ENCODE peak calls at places on chromosomes 11 and 22, in nine cellular contexts. T, Y, A, N, X, D, C, E and H are unnamed samples.

GRCh38 chr22:35684270-35684700 is 33.4 kb upstream of the APOL5 start:
- DNase-seq in A (no peak), N (peak), Y (no peak), X (peak), C (peak), T (peak), D (no peak), E (no peak), H (no peak)

GRCh38 chr22:45917146-45917545 is 59.8 kb downstream of the WNT7B start:
- DNase-seq in D (no peak), X (no peak), E (no peak), A (peak), Y (peak), N (no peak), T (peak), C (no peak), H (peak)

GRCh38 chr11:44266056-44266780 is 43.7 kb downstream of the ALX4 start:
- DNase-seq in N (no peak), A (no peak), T (no peak), E (no peak), D (peak), C (no peak), X (no peak), Y (no peak), H (no peak)

GRCh38 chr11:112368402-112368801 is 107.7 kb upstream of the PLET1 start:
- DNase-seq in E (no peak), N (no peak), X (no peak), C (no peak), Y (no peak), A (no peak), D (no peak), T (no peak), H (no peak)

GRCh38 chr22:46350111-46350510 is 14.6 kb downstream of the TRMU start:
- DNase-seq in A (no peak), Y (no peak), D (no peak), N (no peak), C (no peak), T (no peak), X (no peak), E (no peak), H (no peak)

GRCh38 chr11:115930276-115930675 is 426.1 kb upstream of the CADM1 start:
- DNase-seq in D (no peak), T (no peak), C (no peak), E (peak), Y (no peak), X (peak), N (no peak), A (no peak), H (no peak)

GRCh38 chr11:120471131-120471530 is 40.4 kb upstream of the GRIK4 start:
- DNase-seq in E (no peak), N (no peak), T (no peak), X (no peak), C (peak), Y (no peak), D (no peak), A (no peak), H (no peak)

GRCh38 chr11:76325149-76325548 is 55.8 kb downstream of the THAP12 start:
- DNase-seq in T (no peak), N (no peak), X (no peak), A (no peak), D (no peak), C (no peak), Y (no peak), E (no peak), H (no peak)

GRCh38 chr11:83033367-83033766 is 38.3 kb downstream of the RAB30 start:
- DNase-seq in X (no peak), T (no peak), D (no peak), E (no peak), C (no peak), N (no peak), Y (no peak), A (no peak), H (no peak)

GRCh38 chr22:33328789-33329296 is 270.7 kb upstream of the SYN3 start:
- DNase-seq in E (no peak), N (no peak), Y (peak), D (no peak), A (no peak), X (no peak), C (peak), T (no peak), H (no peak)

GRCh38 chr22:34946339-34946985 is 119.5 kb upstream of the ISX start:
- DNase-seq in C (no peak), N (no peak), T (no peak), A (no peak), E (no peak), Y (no peak), D (no peak), X (no peak), H (no peak)

GRCh38 chr11:95652002-95652472 is 137.5 kb downstream of the FAM76B start:
- DNase-seq in T (no peak), Y (no peak), D (no peak), N (no peak), A (no peak), E (peak), X (no peak), C (no peak), H (no peak)

GRCh38 chr11:12106101-12106500 is 4.3 kb upstream of the MICAL2 start:
- DNase-seq in D (no peak), C (no peak), A (no peak), Y (no peak), T (no peak), E (no peak), N (no peak), X (no peak), H (no peak)

GRCh38 chr22:45278125-45278524 is 6.6 kb upstream of the UPK3A start:
- DNase-seq in D (no peak), T (no peak), N (no peak), Y (no peak), C (no peak), X (no peak), E (no peak), A (no peak), H (no peak)

GRCh38 chr11:14623036-14623435 is 20.6 kb upstream of the PDE3B start:
- DNase-seq in D (no peak), C (no peak), E (no peak), Y (no peak), T (no peak), A (no peak), X (no peak), N (no peak), H (no peak)

GRCh38 chr22:21032037-21032842 is at the start of gene SLC7A4:
- DNase-seq in X (no peak), N (no peak), D (no peak), Y (no peak), C (no peak), T (no peak), A (peak), E (peak), H (no peak)

GRCh38 chr11:27089746-27090145 is 49.1 kb downstream of the BBOX1 start:
- DNase-seq in Y (no peak), E (no peak), N (no peak), A (no peak), D (no peak), C (no peak), T (no peak), X (no peak), H (no peak)

GRCh38 chr22:28799834-28800307 is 498 bp downstream of the XBP1 start:
- DNase-seq in C (peak), Y (peak), X (peak), A (peak), E (peak), T (peak), N (peak), D (peak), H (peak)

GRCh38 chr11:127651888-127652221 is 651.3 kb upstream of the KIRREL3 start:
- DNase-seq in N (no peak), T (no peak), E (no peak), X (no peak), C (peak), A (no peak), Y (no peak), D (no peak), H (no peak)

GRCh38 chr11:612201-612960 is 3.4 kb downstream of the IRF7 start:
- DNase-seq in N (no peak), C (no peak), E (no peak), Y (peak), X (no peak), D (no peak), A (peak), T (no peak), H (peak)

GRCh38 chr11:94734563-94735275 is 33.4 kb upstream of the AMOTL1 start:
- DNase-seq in E (no peak), Y (no peak), D (no peak), C (no peak), T (no peak), A (no peak), X (no peak), N (no peak), H (no peak)

GRCh38 chr11:108115495-108116140 is 5.7 kb upstream of the ACAT1 start:
- DNase-seq in X (peak), N (peak), C (peak), D (peak), Y (peak), E (no peak), T (peak), A (peak), H (peak)

GRCh38 chr11:36214484-36214883 is 74.7 kb downstream of the COMMD9 start:
- DNase-seq in X (no peak), C (no peak), D (no peak), E (no peak), Y (peak), N (no peak), T (no peak), A (no peak), H (no peak)

GRCh38 chr11:61682093-61682732 is 2.0 kb downstream of the DAGLA start:
- DNase-seq in Y (peak), C (peak), N (no peak), D (no peak), T (peak), E (peak), X (no peak), A (peak), H (no peak)

GRCh38 chr11:130314184-130314748 is 451 bp downstream of the ZBTB44 start:
- DNase-seq in X (peak), N (peak), E (peak), A (peak), C (peak), T (peak), Y (peak), D (peak), H (peak)

GRCh38 chr11:3950996-3951662 is 95.7 kb downstream of the STIM1 start:
- DNase-seq in A (no peak), X (no peak), Y (no peak), N (no peak), T (no peak), C (peak), D (no peak), E (no peak), H (no peak)

GRCh38 chr11:126346586-126346940 is 8.9 kb upstream of the ST3GAL4 start:
- DNase-seq in T (no peak), A (no peak), X (no peak), N (no peak), C (no peak), E (no peak), Y (no peak), D (no peak), H (no peak)

GRCh38 chr22:22431271-22432220 is 77.0 kb downstream of the ZNF280B start:
- DNase-seq in D (no peak), A (peak), X (peak), Y (peak), N (peak), T (peak), E (peak), C (peak), H (peak)

GRCh38 chr11:112364962-112365481 is 104.4 kb upstream of the PLET1 start:
- DNase-seq in D (no peak), E (peak), C (peak), Y (no peak), T (no peak), X (no peak), N (no peak), A (no peak), H (no peak)

GRCh38 chr11:29534831-29535230 is 482.0 kb downstream of the KCNA4 start:
- DNase-seq in T (no peak), A (no peak), E (no peak), X (no peak), N (no peak), Y (no peak), D (no peak), C (no peak), H (no peak)

GRCh38 chr22:32267011-32267410 is 11.9 kb upstream of the SLC5A4 start:
- DNase-seq in X (no peak), E (no peak), T (no peak), D (no peak), A (no peak), C (no peak), Y (no peak), N (no peak), H (no peak)

GRCh38 chr11:69121021-69121420 is 34.7 kb upstream of the SMIM38 start:
- DNase-seq in A (no peak), X (no peak), Y (no peak), E (no peak), D (no peak), C (no peak), T (peak), N (no peak), H (no peak)

GRCh38 chr11:128422576-128423370 is 164.6 kb downstream of the ETS1 start:
- DNase-seq in T (peak), X (no peak), E (peak), N (no peak), A (peak), D (no peak), C (no peak), Y (no peak), H (peak)

GRCh38 chr11:65340226-65340625 is 6.6 kb downstream of the DPF2 start:
- DNase-seq in T (no peak), D (no peak), X (no peak), N (no peak), E (no peak), A (no peak), Y (no peak), C (no peak), H (no peak)

GRCh38 chr11:75100314-75100713 is 3.6 kb upstream of the OR2AT4 start:
- DNase-seq in C (peak), N (no peak), D (no peak), Y (peak), X (no peak), A (no peak), E (no peak), T (no peak), H (no peak)

GRCh38 chr22:46958649-46959048 is 196.2 kb downstream of the TBC1D22A start:
- DNase-seq in T (no peak), N (no peak), X (no peak), D (no peak), Y (no peak), E (no peak), A (no peak), C (no peak), H (no peak)

GRCh38 chr11:69312418-69313399 is 18.8 kb downstream of the MYEOV start:
- DNase-seq in A (no peak), Y (no peak), T (peak), N (no peak), C (no peak), X (no peak), D (peak), E (no peak), H (no peak)

GRCh38 chr11:61656347-61657077 is 23.7 kb upstream of the DAGLA start:
- DNase-seq in C (no peak), N (no peak), Y (no peak), A (no peak), D (no peak), X (no peak), T (no peak), E (no peak), H (no peak)

GRCh38 chr22:43118024-43118849 is 7.7 kb downstream of the BIK start:
- DNase-seq in X (no peak), N (no peak), E (no peak), C (no peak), T (no peak), A (peak), D (no peak), Y (peak), H (no peak)

DNA sequence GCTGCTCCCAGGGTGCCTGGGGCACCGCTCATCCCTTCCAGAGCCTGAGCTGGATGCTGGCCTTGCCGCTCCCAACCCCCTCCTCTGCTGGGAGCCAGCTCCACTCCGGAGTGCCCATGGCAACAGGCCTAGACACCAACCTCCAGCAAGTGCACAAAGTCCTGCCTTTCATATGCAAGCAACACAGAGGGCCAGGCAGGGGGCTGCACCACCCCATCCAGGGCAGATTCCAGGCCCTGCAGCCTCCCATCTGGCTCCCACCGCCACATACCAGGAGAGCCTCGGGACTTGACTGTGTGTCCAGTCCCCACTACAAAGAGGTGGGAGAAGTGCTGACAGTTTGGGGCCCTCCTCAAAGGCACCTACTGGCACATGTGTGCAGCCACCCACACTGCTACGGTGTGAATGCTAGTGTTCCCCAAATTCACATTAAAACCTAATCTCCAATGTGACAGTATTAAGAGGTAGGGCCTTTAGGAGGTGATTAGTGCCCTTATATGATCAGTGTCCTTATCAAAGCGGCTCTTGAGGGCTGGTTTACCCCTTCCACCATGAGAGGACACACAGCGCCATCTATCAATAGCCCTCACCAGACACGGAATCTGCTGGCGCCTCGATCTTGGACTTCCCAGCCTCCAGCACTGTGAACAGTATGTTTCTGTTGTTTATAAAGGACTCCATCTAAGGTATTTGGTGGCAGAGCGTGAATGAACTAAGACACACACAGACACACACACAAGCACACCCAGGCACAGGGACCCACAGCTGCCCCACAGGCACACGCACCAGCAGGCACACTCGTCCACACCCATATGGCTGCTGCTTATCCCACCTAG is 16.2 kb downstream of the ARVCF start:
- DNase-seq in X (peak), Y (no peak), A (no peak), N (no peak), E (peak), T (no peak), C (no peak), D (peak), H (peak)
- H3K27ac ChIP-seq in X (peak), Y (no peak), A (no peak), N (peak), E (peak), T (no peak), C (no peak), D (no peak), H (peak)

GRCh38 chr11:119015054-119015611 is 3.0 kb downstream of the RPS25 start:
- DNase-seq in A (no peak), X (no peak), N (no peak), E (no peak), C (no peak), T (no peak), D (no peak), Y (no peak), H (no peak)
- TF ChIP-seq CTCF in A (no peak), X (no peak), N (no peak), E (no peak), C (peak), T (no peak), D (no peak), Y (peak), H (no peak)

DNA sequence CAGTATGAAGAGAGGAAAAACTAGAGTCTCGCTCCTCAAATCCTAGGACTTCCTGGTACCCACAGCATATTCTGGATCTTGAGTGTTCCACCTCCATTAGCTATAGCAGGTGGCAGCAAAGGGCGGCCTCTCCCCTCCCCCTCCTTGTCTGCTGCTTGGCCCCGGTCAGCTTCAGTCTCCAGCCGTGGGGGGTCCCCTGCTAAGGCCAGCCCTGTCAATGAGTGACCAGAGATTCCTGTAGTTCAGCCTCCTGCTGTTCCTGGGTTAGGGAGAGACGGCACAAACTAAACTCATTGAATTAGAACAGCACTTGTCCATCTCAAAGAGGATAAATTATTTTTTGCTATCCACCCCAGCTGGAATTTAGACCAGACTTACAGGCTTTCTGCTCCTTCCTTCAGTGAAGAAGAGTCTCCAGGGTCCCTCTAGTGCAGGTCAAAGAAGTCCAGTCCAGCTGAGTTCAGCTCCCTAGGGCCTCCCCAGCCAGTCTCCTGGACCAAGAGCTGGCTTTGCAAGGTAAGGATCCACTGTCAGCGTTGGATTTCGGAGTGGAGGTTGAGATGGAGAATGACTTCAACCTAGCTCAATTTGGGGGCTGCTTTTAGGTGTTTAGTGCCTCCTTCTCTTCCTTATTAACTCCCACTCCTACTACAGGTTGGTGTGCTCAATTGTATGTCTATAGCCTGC is 1.1 kb upstream of the PHLDB1 start:
- DNase-seq in E (no peak), X (no peak), C (no peak), Y (no peak), N (no peak), D (no peak), T (peak), A (peak), H (no peak)
- H3K27ac ChIP-seq in E (no peak), X (peak), C (peak), Y (no peak), N (peak), D (peak), T (peak), A (peak), H (peak)

GRCh38 chr22:38823637-38824036 is 20.2 kb downstream of the NPTXR start:
- DNase-seq in X (no peak), Y (no peak), E (no peak), A (no peak), T (no peak), D (no peak), N (no peak), C (no peak), H (no peak)

GRCh38 chr22:38826386-38826785 is 17.4 kb downstream of the NPTXR start:
- DNase-seq in X (no peak), E (no peak), C (no peak), N (no peak), Y (no peak), A (no peak), D (no peak), T (no peak), H (no peak)

GRCh38 chr22:38826801-38827200 is 17.0 kb downstream of the NPTXR start:
- DNase-seq in D (no peak), N (no peak), E (no peak), A (no peak), T (no peak), Y (no peak), X (no peak), C (no peak), H (no peak)

GRCh38 chr22:38823076-38823475 is 20.8 kb downstream of the NPTXR start:
- DNase-seq in A (no peak), E (no peak), C (no peak), D (no peak), T (no peak), Y (no peak), N (no peak), X (no peak), H (no peak)

DNA sequence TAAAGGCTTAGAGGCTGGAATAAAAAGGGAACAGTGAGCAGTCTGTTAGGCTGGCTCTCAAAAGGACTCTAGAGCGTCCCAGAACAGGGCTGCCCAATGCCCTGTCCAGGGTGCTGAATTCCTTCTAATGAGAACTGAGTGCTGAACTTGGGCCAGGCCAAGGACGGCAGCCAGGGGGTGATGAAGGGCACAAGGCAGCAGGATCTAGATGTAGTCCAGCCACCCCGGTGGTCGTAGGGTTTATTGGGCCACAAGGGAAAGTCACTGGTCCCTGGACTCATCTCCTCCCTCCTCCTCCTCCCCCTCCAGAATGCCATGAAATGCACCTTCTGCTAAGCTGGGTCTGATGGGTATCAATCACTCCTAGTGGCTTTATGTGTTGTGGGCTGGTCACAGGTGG is 19.2 kb downstream of the NPTXR start:
- DNase-seq in C (peak), E (no peak), Y (peak), A (peak), X (peak), D (no peak), T (peak), N (peak), H (no peak)
- TF ChIP-seq CTCF in C (peak), E (peak), Y (peak), A (no peak), X (peak), D (no peak), T (peak), N (no peak), H (no peak)